ENCODE peak calls at places on chromosome 5, in six cellular contexts. E is NCI-H146; B is HTR-8/SVneo; T is RPMI8226; V is activated CD4-positive, alpha-beta T cell treated with anti-CD3 and anti-CD28 coated beads, Interleukin-2, amount 50 U/mL, for 48 hours; N is T-cell. X is an unnamed sample.

GRCh38 chr5:8057764-8058163 is 188.8 kb downstream of the MTRR start:
- DNase-seq in E (no peak), B (no peak), T (peak; percentile 3), V (no peak), N (no peak), X (no peak)

GRCh38 chr5:126373621-126374416 is 49.4 kb upstream of the GRAMD2B start:
- DNase-seq in E (no peak), B (no peak), T (no peak), V (no peak), N (peak; percentile 12), X (no peak)

GRCh38 chr5:2997179-2997578 is 245.7 kb upstream of the IRX2 start:
- DNase-seq in E (no peak), B (no peak), T (no peak), V (no peak), N (no peak), X (no peak)

GRCh38 chr5:159240301-159240870 is 22.7 kb upstream of the UBLCP1 start:
- DNase-seq in E (no peak), B (peak; percentile 81), T (no peak), V (peak; percentile 40), N (no peak), X (no peak)

GRCh38 chr5:141488591-141489478 is at the start of gene PCDHGC5:
- DNase-seq in E (no peak), B (no peak), T (peak; percentile 32), V (no peak), N (no peak), X (no peak)

GRCh38 chr5:109693535-109694152 is 3.9 kb downstream of the MAN2A1 start:
- DNase-seq in E (no peak), B (no peak), T (no peak), V (no peak), N (no peak), X (no peak)

GRCh38 chr5:116652196-116652729 is 77.6 kb upstream of the SEMA6A start:
- DNase-seq in E (no peak), B (no peak), T (no peak), V (no peak), N (no peak), X (no peak)

GRCh38 chr5:6900828-6901227 is 187.6 kb downstream of the TENT4A start:
- DNase-seq in E (peak; percentile 45), B (no peak), T (no peak), V (no peak), N (no peak), X (no peak)

GRCh38 chr5:40549611-40550010 is 130.1 kb upstream of the PTGER4 start:
- DNase-seq in E (no peak), B (no peak), T (no peak), V (no peak), N (no peak), X (no peak)

GRCh38 chr5:149403923-149404745 is 25.0 kb upstream of the IL17B start:
- DNase-seq in E (no peak), B (no peak), T (no peak), V (no peak), N (no peak), X (no peak)

GRCh38 chr5:133265257-133265656 is 213.4 kb downstream of the HSPA4 start:
- DNase-seq in E (no peak), B (no peak), T (peak; percentile 84), V (no peak), N (no peak), X (peak; percentile 20)

GRCh38 chr5:109399092-109399759 is 10.5 kb downstream of the PJA2 start:
- DNase-seq in E (no peak), B (no peak), T (no peak), V (no peak), N (no peak), X (no peak)

GRCh38 chr5:176438959-176439757 is 9.0 kb upstream of the FAF2 start:
- DNase-seq in E (no peak), B (peak; percentile 76), T (no peak), V (no peak), N (no peak), X (no peak)

GRCh38 chr5:68331202-68332108 is 115.9 kb downstream of the PIK3R1 start:
- DNase-seq in E (no peak), B (no peak), T (no peak), V (no peak), N (no peak), X (no peak)

GRCh38 chr5:148968311-148968710 is 94.6 kb downstream of the SH3TC2 start:
- DNase-seq in E (no peak), B (no peak), T (no peak), V (no peak), N (no peak), X (no peak)

GRCh38 chr5:2695200-2695891 is 56.1 kb downstream of the IRX2 start:
- DNase-seq in E (no peak), B (no peak), T (no peak), V (no peak), N (no peak), X (no peak)

GRCh38 chr5:160312139-160312959 is at the start of gene CCNJL:
- DNase-seq in E (peak; percentile 79), B (peak; percentile 95), T (peak; percentile 44), V (peak; percentile 5), N (no peak), X (no peak)

GRCh38 chr5:31626156-31626555 is 12.8 kb upstream of the PDZD2 start:
- DNase-seq in E (no peak), B (no peak), T (no peak), V (no peak), N (no peak), X (no peak)

GRCh38 chr5:82308997-82309670 is 31.0 kb upstream of the RPS23 start:
- DNase-seq in E (no peak), B (no peak), T (no peak), V (no peak), N (no peak), X (no peak)

GRCh38 chr5:170293273-170293672 is 4.3 kb downstream of the LCP2 start:
- DNase-seq in E (no peak), B (no peak), T (no peak), V (peak; percentile 68), N (peak; percentile 43), X (peak; percentile 85)

GRCh38 chr5:35313296-35313695 is 83.0 kb upstream of the PRLR start:
- DNase-seq in E (no peak), B (peak; percentile 69), T (no peak), V (no peak), N (no peak), X (no peak)

GRCh38 chr5:150469718-150470470 is 20.4 kb upstream of the RPS14 start:
- DNase-seq in E (no peak), B (peak; percentile 82), T (no peak), V (no peak), N (no peak), X (no peak)

GRCh38 chr5:54470677-54471076 is 15.2 kb downstream of the HSPB3 start:
- DNase-seq in E (no peak), B (no peak), T (no peak), V (no peak), N (no peak), X (no peak)

GRCh38 chr5:157516016-157516415 is 56.0 kb downstream of the NIPAL4 start:
- DNase-seq in E (no peak), B (peak; percentile 81), T (no peak), V (peak; percentile 55), N (no peak), X (no peak)

GRCh38 chr5:43066231-43066798 is 26.2 kb upstream of the ANXA2R start:
- DNase-seq in E (peak; percentile 79), B (no peak), T (peak; percentile 92), V (peak; percentile 73), N (peak; percentile 74), X (peak; percentile 70)

GRCh38 chr5:36529142-36529541 is 77.3 kb upstream of the SLC1A3 start:
- DNase-seq in E (no peak), B (no peak), T (no peak), V (no peak), N (no peak), X (no peak)

GRCh38 chr5:126920291-126920690 is 110.1 kb downstream of the MARCHF3 start:
- DNase-seq in E (no peak), B (no peak), T (no peak), V (no peak), N (no peak), X (no peak)

GRCh38 chr5:177357459-177358332 is at the start of gene RGS14:
- DNase-seq in E (peak; percentile 48), B (no peak), T (peak; percentile 90), V (peak; percentile 63), N (peak; percentile 64), X (peak; percentile 68)

GRCh38 chr5:1939256-1939655 is 56.5 kb upstream of the IRX4 start:
- DNase-seq in E (no peak), B (no peak), T (no peak), V (no peak), N (no peak), X (no peak)

GRCh38 chr5:7271728-7272127 is 124.2 kb upstream of the ADCY2 start:
- DNase-seq in E (no peak), B (no peak), T (no peak), V (no peak), N (no peak), X (no peak)

GRCh38 chr5:175844174-175844573 is 27.2 kb upstream of the CPLX2 start:
- DNase-seq in E (no peak), B (no peak), T (no peak), V (no peak), N (no peak), X (no peak)

GRCh38 chr5:75611324-75612210 is at the start of gene ANKDD1B:
- DNase-seq in E (no peak), B (no peak), T (no peak), V (no peak), N (no peak), X (peak; percentile 7)

GRCh38 chr5:95863383-95863757 is 40.8 kb upstream of the GLRX start:
- DNase-seq in E (no peak), B (no peak), T (no peak), V (no peak), N (no peak), X (no peak)

GRCh38 chr5:121737120-121737519 is 114.6 kb upstream of the FTMT start:
- DNase-seq in E (no peak), B (no peak), T (no peak), V (no peak), N (no peak), X (no peak)

GRCh38 chr5:137605377-137605776 is 106.3 kb upstream of the SPOCK1 start:
- DNase-seq in E (peak; percentile 34), B (peak; percentile 45), T (no peak), V (no peak), N (no peak), X (no peak)

X was measured in stimulated activated naive B cell treated with anti-CD40 and anti-IgM and Interleukin-4, amounts not matched to agents 10 μg/mL and 1 μg/mL and 100 μg/mL, for 72 hours.